ENCODE peak calls at places on chromosomes 3 and 15, in seven cellular contexts. One of them, this sample, is unnamed.
A peak's percentile ranks its signal among the peaks of the same experiment; 100 is the strongest.

GRCh38 chr15:70033109-70033508 is 64.6 kb downstream of the TLE3 start:
- DNase-seq in HepG2: no peak
- DNase-seq in A549: no peak
- DNase-seq in cardiac muscle cell: peak; percentile 13
- DNase-seq in GM23248: no peak
- DNase-seq in tibial artery: peak; percentile 62
- DNase-seq in neuronal stem cell: no peak
- DNase-seq in this sample: no peak

GRCh38 chr3:126358038-126358815 is 1.0 kb upstream of the KLF15 start:
- DNase-seq in HepG2: no peak
- DNase-seq in A549: no peak
- DNase-seq in cardiac muscle cell: peak; percentile 40
- DNase-seq in GM23248: peak; percentile 38
- DNase-seq in tibial artery: peak; percentile 89
- DNase-seq in neuronal stem cell: peak; percentile 51
- DNase-seq in this sample: no peak

GRCh38 chr15:81133782-81134461 is at the start of gene CFAP161:
- DNase-seq in HepG2: peak; percentile 29
- DNase-seq in A549: peak; percentile 40
- DNase-seq in cardiac muscle cell: peak; percentile 86
- DNase-seq in GM23248: peak; percentile 85
- DNase-seq in tibial artery: no peak
- DNase-seq in neuronal stem cell: peak; percentile 84
- DNase-seq in this sample: no peak

GRCh38 chr3:163707659-163708058 is 1370.6 kb downstream of the SI start:
- DNase-seq in HepG2: no peak
- DNase-seq in A549: no peak
- DNase-seq in cardiac muscle cell: no peak
- DNase-seq in GM23248: no peak
- DNase-seq in tibial artery: no peak
- DNase-seq in neuronal stem cell: no peak
- DNase-seq in this sample: no peak

GRCh38 chr3:56361731-56362130 is 106.5 kb downstream of the ERC2 start:
- DNase-seq in HepG2: no peak
- DNase-seq in A549: no peak
- DNase-seq in cardiac muscle cell: no peak
- DNase-seq in GM23248: no peak
- DNase-seq in tibial artery: no peak
- DNase-seq in neuronal stem cell: no peak
- DNase-seq in this sample: no peak

GRCh38 chr15:81419304-81419943 is 45.4 kb upstream of the TMC3 start:
- DNase-seq in HepG2: no peak
- DNase-seq in A549: no peak
- DNase-seq in cardiac muscle cell: no peak
- DNase-seq in GM23248: no peak
- DNase-seq in tibial artery: no peak
- DNase-seq in neuronal stem cell: peak; percentile 26
- DNase-seq in this sample: no peak

GRCh38 chr15:72237286-72238224 is 6.6 kb upstream of the PKM start:
- DNase-seq in HepG2: peak; percentile 85
- DNase-seq in A549: peak; percentile 97
- DNase-seq in cardiac muscle cell: peak; percentile 97
- DNase-seq in GM23248: peak; percentile 98
- DNase-seq in tibial artery: peak; percentile 88
- DNase-seq in neuronal stem cell: no peak
- DNase-seq in this sample: no peak

GRCh38 chr3:53531749-53532148 is 37.3 kb downstream of the CACNA1D start:
- DNase-seq in HepG2: no peak
- DNase-seq in A549: no peak
- DNase-seq in cardiac muscle cell: no peak
- DNase-seq in GM23248: no peak
- DNase-seq in tibial artery: no peak
- DNase-seq in neuronal stem cell: no peak
- DNase-seq in this sample: no peak

GRCh38 chr3:94617312-94617711 is 554.5 kb downstream of the NSUN3 start:
- DNase-seq in HepG2: no peak
- DNase-seq in A549: no peak
- DNase-seq in cardiac muscle cell: no peak
- DNase-seq in GM23248: no peak
- DNase-seq in tibial artery: no peak
- DNase-seq in neuronal stem cell: no peak
- DNase-seq in this sample: no peak

GRCh38 chr15:94008101-94009080 is 223.0 kb upstream of the MCTP2 start:
- DNase-seq in HepG2: no peak
- DNase-seq in A549: no peak
- DNase-seq in cardiac muscle cell: no peak
- DNase-seq in GM23248: no peak
- DNase-seq in tibial artery: no peak
- DNase-seq in neuronal stem cell: no peak
- DNase-seq in this sample: no peak

GRCh38 chr15:23372284-23372683 is 17.7 kb downstream of the GOLGA8S start:
- DNase-seq in HepG2: no peak
- DNase-seq in A549: no peak
- DNase-seq in cardiac muscle cell: peak; percentile 54
- DNase-seq in GM23248: no peak
- DNase-seq in tibial artery: peak; percentile 73
- DNase-seq in neuronal stem cell: no peak
- DNase-seq in this sample: no peak

GRCh38 chr3:32725721-32726120 is 40.7 kb downstream of the CNOT10 start:
- DNase-seq in HepG2: no peak
- DNase-seq in A549: no peak
- DNase-seq in cardiac muscle cell: no peak
- DNase-seq in GM23248: peak; percentile 59
- DNase-seq in tibial artery: no peak
- DNase-seq in neuronal stem cell: no peak
- DNase-seq in this sample: no peak

GRCh38 chr3:159839561-159840379 is 148.9 kb upstream of the IL12A start:
- DNase-seq in HepG2: no peak
- DNase-seq in A549: no peak
- DNase-seq in cardiac muscle cell: no peak
- DNase-seq in GM23248: no peak
- DNase-seq in tibial artery: no peak
- DNase-seq in neuronal stem cell: peak; percentile 92
- DNase-seq in this sample: no peak

GRCh38 chr15:101127503-101128076 is 124.3 kb downstream of the CHSY1 start:
- DNase-seq in HepG2: peak; percentile 24
- DNase-seq in A549: no peak
- DNase-seq in cardiac muscle cell: peak; percentile 96
- DNase-seq in GM23248: peak; percentile 96
- DNase-seq in tibial artery: peak; percentile 96
- DNase-seq in neuronal stem cell: no peak
- DNase-seq in this sample: peak; percentile 15

GRCh38 chr3:98602078-98602678 is 8.8 kb upstream of the CPOX start:
- DNase-seq in HepG2: peak; percentile 53
- DNase-seq in A549: peak; percentile 67
- DNase-seq in cardiac muscle cell: peak; percentile 84
- DNase-seq in GM23248: peak; percentile 78
- DNase-seq in tibial artery: no peak
- DNase-seq in neuronal stem cell: no peak
- DNase-seq in this sample: no peak

GRCh38 chr15:94476681-94477080 is 245.3 kb downstream of the MCTP2 start:
- DNase-seq in HepG2: no peak
- DNase-seq in A549: no peak
- DNase-seq in cardiac muscle cell: no peak
- DNase-seq in GM23248: no peak
- DNase-seq in tibial artery: no peak
- DNase-seq in neuronal stem cell: no peak
- DNase-seq in this sample: no peak

GRCh38 chr3:106678657-106679390 is 698.4 kb upstream of the CCDC54 start:
- DNase-seq in HepG2: no peak
- DNase-seq in A549: no peak
- DNase-seq in cardiac muscle cell: no peak
- DNase-seq in GM23248: no peak
- DNase-seq in tibial artery: no peak
- DNase-seq in neuronal stem cell: no peak
- DNase-seq in this sample: no peak

GRCh38 chr3:30017882-30018281 is 588.5 kb upstream of the TGFBR2 start:
- DNase-seq in HepG2: no peak
- DNase-seq in A549: no peak
- DNase-seq in cardiac muscle cell: no peak
- DNase-seq in GM23248: no peak
- DNase-seq in tibial artery: no peak
- DNase-seq in neuronal stem cell: no peak
- DNase-seq in this sample: no peak

GRCh38 chr3:194779729-194780224 is 94.1 kb downstream of the FAM43A start:
- DNase-seq in HepG2: peak; percentile 56
- DNase-seq in A549: no peak
- DNase-seq in cardiac muscle cell: no peak
- DNase-seq in GM23248: peak; percentile 51
- DNase-seq in tibial artery: no peak
- DNase-seq in neuronal stem cell: no peak
- DNase-seq in this sample: no peak

GRCh38 chr3:136713961-136714514 is 38.1 kb downstream of the STAG1 start:
- DNase-seq in HepG2: no peak
- DNase-seq in A549: no peak
- DNase-seq in cardiac muscle cell: no peak
- DNase-seq in GM23248: no peak
- DNase-seq in tibial artery: no peak
- DNase-seq in neuronal stem cell: no peak
- DNase-seq in this sample: no peak

GRCh38 chr3:174397848-174398247 is 461.3 kb upstream of the NAALADL2 start:
- DNase-seq in HepG2: peak; percentile 1
- DNase-seq in A549: peak; percentile 10
- DNase-seq in cardiac muscle cell: peak; percentile 69
- DNase-seq in GM23248: peak; percentile 46
- DNase-seq in tibial artery: no peak
- DNase-seq in neuronal stem cell: no peak
- DNase-seq in this sample: no peak

DNA sequence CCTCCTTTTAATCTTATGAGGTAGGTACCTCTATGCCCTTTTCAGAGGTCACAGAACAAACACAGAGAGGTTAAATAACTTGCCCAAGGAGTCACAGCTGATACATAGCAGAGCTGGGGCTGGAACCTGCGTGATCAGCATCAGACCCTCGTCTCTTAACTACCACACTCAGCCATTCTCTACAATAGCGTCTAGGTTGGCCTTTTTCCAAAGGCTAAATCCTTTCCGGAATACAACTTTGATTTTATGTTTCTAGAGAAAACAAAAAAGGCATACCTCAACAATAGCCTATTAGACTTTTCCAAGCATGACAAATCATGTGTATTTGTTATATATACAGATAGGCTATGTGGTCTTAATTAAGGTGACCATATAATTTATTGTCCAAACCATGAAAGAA is 187.2 kb downstream of the RORA start:
- DNase-seq in HepG2: no peak
- DNase-seq in A549: no peak
- DNase-seq in cardiac muscle cell: no peak
- DNase-seq in GM23248: no peak
- DNase-seq in tibial artery: no peak
- DNase-seq in neuronal stem cell: no peak
- DNase-seq in this sample: no peak
- H3K4me3 ChIP-seq in HepG2: no peak overlapping the region
- H3K4me3 ChIP-seq in A549: no peak overlapping the region
- H3K4me3 ChIP-seq in cardiac muscle cell: no peak overlapping the region
- H3K4me3 ChIP-seq in GM23248: no peak overlapping the region
- H3K4me3 ChIP-seq in tibial artery: no peak overlapping the region
- H3K4me3 ChIP-seq in neuronal stem cell: no peak overlapping the region
- H3K4me3 ChIP-seq in this sample: no peak overlapping the region

GRCh38 chr3:49456417-49456816 is 13.7 kb upstream of the DAG1 start:
- DNase-seq in HepG2: no peak
- DNase-seq in A549: no peak
- DNase-seq in cardiac muscle cell: peak; percentile 41
- DNase-seq in GM23248: no peak
- DNase-seq in tibial artery: no peak
- DNase-seq in neuronal stem cell: no peak
- DNase-seq in this sample: no peak
- H3K4me1 ChIP-seq in HepG2: peaks cover 63% of the 10 kb centered on the region
- H3K4me1 ChIP-seq in A549: peaks cover 34% of the 10 kb centered on the region
- H3K4me1 ChIP-seq in cardiac muscle cell: peaks cover 33% of the 10 kb centered on the region
- H3K4me1 ChIP-seq in GM23248: peaks cover 7% of the 10 kb centered on the region
- H3K4me1 ChIP-seq in tibial artery: peaks cover 8% of the 10 kb centered on the region
- H3K4me1 ChIP-seq in neuronal stem cell: peaks cover 31% of the 10 kb centered on the region
- H3K4me1 ChIP-seq in this sample: peaks cover 12% of the 10 kb centered on the region

GRCh38 chr15:96340611-96341464 is 10.3 kb downstream of the NR2F2 start:
- DNase-seq in HepG2: no peak
- DNase-seq in A549: peak; percentile 73
- DNase-seq in cardiac muscle cell: peak; percentile 79
- DNase-seq in GM23248: peak; percentile 81
- DNase-seq in tibial artery: peak; percentile 73
- DNase-seq in neuronal stem cell: peak; percentile 87
- DNase-seq in this sample: no peak

GRCh38 chr15:96337991-96338771 is 7.7 kb downstream of the NR2F2 start:
- DNase-seq in HepG2: no peak
- DNase-seq in A549: no peak
- DNase-seq in cardiac muscle cell: peak; percentile 35
- DNase-seq in GM23248: no peak
- DNase-seq in tibial artery: no peak
- DNase-seq in neuronal stem cell: no peak
- DNase-seq in this sample: no peak

GRCh38 chr15:96338772-96339661 is 8.5 kb downstream of the NR2F2 start:
- DNase-seq in HepG2: peak; percentile 89
- DNase-seq in A549: no peak
- DNase-seq in cardiac muscle cell: peak; percentile 59
- DNase-seq in GM23248: no peak
- DNase-seq in tibial artery: no peak
- DNase-seq in neuronal stem cell: no peak
- DNase-seq in this sample: no peak

GRCh38 chr15:96340348-96340610 is 9.8 kb downstream of the NR2F2 start:
- DNase-seq in HepG2: no peak
- DNase-seq in A549: no peak
- DNase-seq in cardiac muscle cell: no peak
- DNase-seq in GM23248: no peak
- DNase-seq in tibial artery: no peak
- DNase-seq in neuronal stem cell: no peak
- DNase-seq in this sample: no peak

DNA sequence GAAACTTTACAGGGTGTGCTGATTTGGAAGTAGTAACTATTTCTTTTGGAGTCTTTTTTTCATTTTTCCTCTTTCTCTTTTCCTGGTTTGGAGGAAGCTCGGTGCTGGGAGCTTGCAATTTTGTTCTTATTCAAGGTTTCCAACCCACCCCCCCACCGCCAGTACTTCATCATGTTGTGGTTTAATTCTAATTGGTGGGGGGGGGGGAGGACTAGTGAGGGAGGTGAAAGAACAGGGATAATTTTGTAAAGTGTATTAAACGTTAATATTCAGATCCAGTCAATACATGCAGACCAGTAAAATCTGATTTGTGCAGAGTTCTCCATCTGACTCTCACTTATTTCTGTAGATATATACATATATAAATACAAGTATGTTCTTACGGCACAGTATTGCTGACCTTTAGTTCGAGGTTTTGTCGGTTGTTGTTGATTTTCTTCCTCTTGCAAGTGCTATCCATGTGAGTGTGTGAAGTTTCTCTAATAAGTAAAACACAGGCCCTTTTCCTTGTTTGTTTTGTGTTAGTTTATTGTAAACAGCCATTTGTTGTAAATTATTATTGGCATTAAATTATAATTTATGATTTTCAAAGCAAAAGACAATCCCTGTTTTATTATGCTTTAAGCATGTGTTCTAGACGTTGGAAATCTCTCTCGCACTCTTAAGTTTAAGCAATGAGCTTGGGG is 9.3 kb downstream of the NR2F2 start:
- DNase-seq in HepG2: no peak
- DNase-seq in A549: no peak
- DNase-seq in cardiac muscle cell: peak; percentile 42
- DNase-seq in GM23248: peak; percentile 37
- DNase-seq in tibial artery: no peak
- DNase-seq in neuronal stem cell: no peak
- DNase-seq in this sample: no peak
- H3K4me3 ChIP-seq in HepG2: peak overlapping the region; percentile 82
- H3K4me3 ChIP-seq in A549: peak overlapping the region; percentile 67
- H3K4me3 ChIP-seq in cardiac muscle cell: peak overlapping the region; percentile 71
- H3K4me3 ChIP-seq in GM23248: peak overlapping the region; percentile 99
- H3K4me3 ChIP-seq in tibial artery: peak overlapping the region; percentile 92
- H3K4me3 ChIP-seq in neuronal stem cell: no peak overlapping the region
- H3K4me3 ChIP-seq in this sample: peak overlapping the region; percentile 92

GRCh38 chr3:87949879-87950208 is 109.0 kb downstream of the CGGBP1 start:
- DNase-seq in HepG2: no peak
- DNase-seq in A549: no peak
- DNase-seq in cardiac muscle cell: no peak
- DNase-seq in GM23248: no peak
- DNase-seq in tibial artery: no peak
- DNase-seq in neuronal stem cell: no peak
- DNase-seq in this sample: no peak
- H3K4me1 ChIP-seq in HepG2: no peaks in the 10 kb centered on the region
- H3K4me1 ChIP-seq in A549: no peaks in the 10 kb centered on the region
- H3K4me1 ChIP-seq in cardiac muscle cell: no peaks in the 10 kb centered on the region
- H3K4me1 ChIP-seq in GM23248: no peaks in the 10 kb centered on the region
- H3K4me1 ChIP-seq in tibial artery: no peaks in the 10 kb centered on the region
- H3K4me1 ChIP-seq in neuronal stem cell: no peaks in the 10 kb centered on the region
- H3K4me1 ChIP-seq in this sample: no peaks in the 10 kb centered on the region

This sample was measured in esophagus squamous epithelium.